ENCODE peak calls at places on chromosomes 12 and 14, in four cellular contexts. L, B, G and U are unnamed samples.

GRCh38 chr12:33828326-33828725 is 194.0 kb upstream of the ALG10 start:
- DNase-seq in L (peak), B (no peak), G (no peak), U (no peak)

GRCh38 chr14:103402700-103403099 is 17.5 kb downstream of the MARK3 start:
- DNase-seq in L (peak), B (no peak), G (no peak), U (no peak)

GRCh38 chr14:60878536-60878935 is 102.3 kb downstream of the TRMT5 start:
- DNase-seq in L (no peak), B (peak), G (no peak), U (no peak)

GRCh38 chr14:105138021-105138541 is 30.5 kb downstream of the JAG2 start:
- DNase-seq in L (no peak), B (no peak), G (no peak), U (no peak)

GRCh38 chr14:52951730-52952481 is 1.1 kb upstream of the FERMT2 start:
- DNase-seq in L (peak), B (peak), G (peak), U (no peak)

GRCh38 chr12:2666411-2666810 is 128.4 kb upstream of the FKBP4 start:
- DNase-seq in L (no peak), B (no peak), G (no peak), U (no peak)

GRCh38 chr12:94309348-94309747 is 150.3 kb downstream of the CEP83 start:
- DNase-seq in L (no peak), B (no peak), G (no peak), U (no peak)

GRCh38 chr14:50924848-50925247 is 19.4 kb downstream of the PYGL start:
- DNase-seq in L (peak), B (no peak), G (no peak), U (no peak)

GRCh38 chr14:70061108-70061507 is 127.6 kb downstream of the SLC8A3 start:
- DNase-seq in L (peak), B (no peak), G (no peak), U (no peak)

GRCh38 chr14:55814873-55815272 is 234.9 kb downstream of the KTN1 start:
- DNase-seq in L (no peak), B (no peak), G (no peak), U (no peak)

GRCh38 chr12:48978291-48978740 is at the start of gene WNT1:
- DNase-seq in L (no peak), B (no peak), G (no peak), U (no peak)
- TF ChIP-seq CTCF in L (peak), B (no peak), G (peak), U (no peak)

DNA sequence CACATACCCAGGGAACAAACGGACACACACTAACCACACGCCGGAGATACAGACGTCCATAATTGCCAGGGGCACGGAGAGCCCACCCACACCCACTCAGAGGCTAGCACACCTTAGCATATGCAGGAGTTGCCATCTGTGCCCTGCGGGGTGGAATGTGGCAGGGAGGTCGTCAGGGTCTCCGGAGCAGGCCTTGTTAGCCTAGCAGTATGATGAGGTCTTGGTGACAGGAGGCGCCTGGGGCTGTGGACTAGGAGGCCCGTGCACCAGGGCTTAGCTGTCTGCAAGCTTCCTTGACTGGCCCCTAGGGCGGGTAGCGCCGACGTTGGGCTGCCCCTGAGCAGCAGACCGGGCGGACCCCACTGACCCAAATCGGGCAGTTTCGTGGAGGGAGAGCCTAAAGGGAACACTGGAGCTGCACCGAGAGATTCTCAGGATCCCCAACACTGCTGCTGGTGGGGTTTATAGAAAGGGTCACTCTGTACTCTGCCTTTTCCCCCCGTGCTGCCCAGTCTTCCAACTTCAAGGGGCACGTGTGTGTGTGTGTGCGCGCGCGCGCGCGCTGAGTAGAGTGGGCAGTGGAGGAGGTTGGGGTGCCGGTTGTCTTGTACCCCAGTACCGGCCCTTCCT is 9.9 kb downstream of the STAC3 start:
- DNase-seq in L (peak), B (no peak), G (peak), U (no peak)
- TF ChIP-seq CTCF in L (no peak), B (no peak), G (no peak), U (no peak)

DNA sequence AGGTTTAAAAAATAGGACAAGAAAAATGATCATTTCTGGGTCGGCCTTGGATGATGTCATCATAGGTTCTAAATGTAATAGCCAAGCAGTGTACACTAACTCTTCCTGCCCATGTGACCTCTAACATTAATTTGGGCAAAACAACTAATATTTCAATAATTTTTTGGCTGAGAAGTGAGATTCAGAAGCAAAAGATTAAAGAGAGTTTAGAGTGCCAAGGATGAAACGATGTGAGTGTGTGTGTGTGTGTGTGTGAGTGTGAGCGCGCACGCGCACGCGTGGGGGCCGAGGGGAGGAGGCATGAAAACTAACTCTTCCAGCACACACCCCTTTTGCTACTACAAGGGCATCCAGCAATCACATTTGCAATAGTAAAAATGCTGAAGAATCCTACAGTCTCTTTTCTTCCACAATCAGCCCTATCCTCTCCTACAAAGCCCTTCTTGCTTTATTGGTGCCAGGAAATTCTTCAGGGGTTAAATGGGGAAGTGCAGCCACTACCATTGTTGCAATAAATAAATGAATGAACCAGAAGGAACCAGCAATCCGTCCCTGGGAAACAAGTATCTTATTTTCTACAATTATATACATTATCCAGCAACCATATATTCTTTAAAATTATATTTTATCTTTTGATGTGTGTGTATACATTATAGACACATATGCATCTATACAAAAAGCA is 52.9 kb downstream of the PEBP1 start:
- DNase-seq in L (no peak), B (no peak), G (no peak), U (no peak)
- TF ChIP-seq CTCF in L (no peak), B (no peak), G (no peak), U (no peak)

DNA sequence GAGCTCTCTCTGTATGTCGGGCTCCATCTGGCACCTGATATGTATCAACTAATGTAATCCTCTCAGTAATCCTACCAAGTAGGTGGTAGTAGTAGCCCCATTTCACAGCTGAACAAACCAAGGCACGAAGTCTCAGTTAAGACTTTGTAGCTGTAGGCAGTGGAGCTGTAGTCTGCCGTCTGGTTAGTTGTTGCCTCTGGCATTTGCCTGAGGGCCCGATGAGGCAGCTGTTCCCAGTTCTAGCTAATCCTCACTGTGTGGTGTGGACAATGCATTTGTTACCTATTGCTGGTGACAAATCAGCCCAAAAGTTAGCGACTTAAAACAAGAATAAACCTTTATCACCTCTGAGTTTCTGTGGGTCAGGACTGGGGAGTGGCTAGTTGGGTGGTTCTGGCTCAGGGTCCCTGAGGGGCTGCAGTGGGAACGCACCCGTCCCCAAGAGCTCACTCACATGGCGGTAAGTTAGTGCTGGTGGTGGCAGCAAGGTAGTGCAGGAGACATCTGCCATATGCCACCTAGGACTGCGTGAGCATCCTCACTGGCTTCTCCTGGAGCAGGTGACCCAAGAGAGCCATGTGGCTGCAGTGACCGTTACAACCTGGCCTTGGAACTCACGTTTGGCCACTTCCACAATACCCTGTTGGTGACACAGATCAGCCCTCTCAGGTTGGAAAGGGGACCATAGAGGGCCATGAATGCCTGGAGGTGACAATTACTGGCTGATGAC is 5.6 kb downstream of the AACS start:
- DNase-seq in L (no peak), B (no peak), G (no peak), U (no peak)
- TF ChIP-seq CTCF in L (no peak), B (no peak), G (no peak), U (no peak)